ENCODE peak calls at places on chromosome X, in four cellular contexts. N is H9, A is ureter, J is lung microvascular endothelial cell. C is an unnamed sample.

GRCh38 chrX:47297874-47298273 is 65.1 kb downstream of the USP11 start:
- DNase-seq in J (no peak), A (peak), N (no peak), C (no peak)

GRCh38 chrX:43592597-43592996 is 63.5 kb upstream of the MAOA start:
- DNase-seq in A (no peak), N (no peak), J (peak), C (no peak)

GRCh38 chrX:108139303-108139702 is 47.7 kb downstream of the ATG4A start:
- DNase-seq in A (no peak), N (peak), J (peak), C (peak)

GRCh38 chrX:143781103-143781502 is 60.6 kb upstream of the SPANXN2 start:
- DNase-seq in N (peak), A (no peak), J (no peak), C (no peak)

GRCh38 chrX:42098897-42099296 is 175.5 kb upstream of the CASK start:
- DNase-seq in J (no peak), N (peak), A (no peak), C (no peak)

GRCh38 chrX:10326578-10326977 is 169.8 kb downstream of the CLCN4 start:
- DNase-seq in A (no peak), J (peak), N (no peak), C (no peak)

GRCh38 chrX:68488657-68489056 is 10.2 kb upstream of the YIPF6 start:
- DNase-seq in J (no peak), A (no peak), N (no peak), C (no peak)

GRCh38 chrX:153592966-153593688 is 5.8 kb downstream of the CCNQ start:
- DNase-seq in J (no peak), A (no peak), N (no peak), C (no peak)

GRCh38 chrX:39730671-39731389 is 366.9 kb downstream of the BCOR start:
- DNase-seq in N (peak), J (peak), A (peak), C (peak)

GRCh38 chrX:103446665-103447302 is 70.4 kb downstream of the BEX3 start:
- DNase-seq in A (no peak), N (no peak), J (peak), C (peak)

GRCh38 chrX:1518512-1518911 is 18.5 kb downstream of the P2RY8 start:
- DNase-seq in J (no peak), N (no peak), A (no peak), C (no peak)

GRCh38 chrX:54076903-54077302 is 32.6 kb upstream of the PHF8 start:
- DNase-seq in J (no peak), A (no peak), N (no peak), C (no peak)

GRCh38 chrX:22310779-22311178 is 38.1 kb downstream of the CBLL2 start:
- DNase-seq in J (no peak), N (no peak), A (no peak), C (no peak)

GRCh38 chrX:111492085-111492484 is 19.4 kb upstream of the SERTM2 start:
- DNase-seq in N (no peak), A (no peak), J (no peak), C (no peak)

C was measured in iPS-NIHi11.